ENCODE peak calls at places on chromosomes 2 and 18, in six cellular contexts. One of them, this sample, is unnamed.

GRCh38 chr18:78977627-78978271 is 1.9 kb upstream of the SALL3 start:
- DNase-seq in lung: no peak
- DNase-seq in cardiac muscle cell: no peak
- DNase-seq in esophagus squamous epithelium: no peak
- DNase-seq in cardiac fibroblast: peak
- DNase-seq in mucosa of descending colon: no peak
- DNase-seq in this sample: no peak

GRCh38 chr2:38692636-38693318 is 26.9 kb downstream of the GALM start:
- DNase-seq in lung: peak
- DNase-seq in mucosa of descending colon: no peak
- DNase-seq in esophagus squamous epithelium: no peak
- DNase-seq in cardiac muscle cell: no peak
- DNase-seq in cardiac fibroblast: no peak
- DNase-seq in this sample: peak

GRCh38 chr18:58495634-58496033 is 133.3 kb downstream of the ALPK2 start:
- DNase-seq in cardiac muscle cell: no peak
- DNase-seq in mucosa of descending colon: no peak
- DNase-seq in lung: no peak
- DNase-seq in esophagus squamous epithelium: no peak
- DNase-seq in cardiac fibroblast: no peak
- DNase-seq in this sample: no peak

GRCh38 chr18:45652703-45653490 is 37.6 kb downstream of the SLC14A2 start:
- DNase-seq in esophagus squamous epithelium: no peak
- DNase-seq in lung: no peak
- DNase-seq in mucosa of descending colon: no peak
- DNase-seq in cardiac muscle cell: no peak
- DNase-seq in cardiac fibroblast: peak
- DNase-seq in this sample: no peak

GRCh38 chr18:51053822-51054221 is 23.8 kb downstream of the SMAD4 start:
- DNase-seq in mucosa of descending colon: no peak
- DNase-seq in lung: no peak
- DNase-seq in cardiac muscle cell: no peak
- DNase-seq in cardiac fibroblast: no peak
- DNase-seq in esophagus squamous epithelium: no peak
- DNase-seq in this sample: no peak

GRCh38 chr2:28377201-28377816 is 15.3 kb upstream of the FOSL2 start:
- DNase-seq in esophagus squamous epithelium: no peak
- DNase-seq in lung: no peak
- DNase-seq in cardiac fibroblast: no peak
- DNase-seq in mucosa of descending colon: peak
- DNase-seq in cardiac muscle cell: no peak
- DNase-seq in this sample: no peak

GRCh38 chr2:211033765-211034164 is 477.4 kb downstream of the CPS1 start:
- DNase-seq in esophagus squamous epithelium: no peak
- DNase-seq in mucosa of descending colon: no peak
- DNase-seq in cardiac fibroblast: peak
- DNase-seq in cardiac muscle cell: peak
- DNase-seq in lung: no peak
- DNase-seq in this sample: no peak

GRCh38 chr2:46850742-46851141 is 64.9 kb downstream of the MCFD2 start:
- DNase-seq in cardiac fibroblast: peak
- DNase-seq in mucosa of descending colon: peak
- DNase-seq in cardiac muscle cell: peak
- DNase-seq in esophagus squamous epithelium: no peak
- DNase-seq in lung: no peak
- DNase-seq in this sample: no peak

GRCh38 chr2:151808258-151809072 is 19.8 kb downstream of the ARL5A start:
- DNase-seq in mucosa of descending colon: no peak
- DNase-seq in cardiac muscle cell: peak
- DNase-seq in cardiac fibroblast: peak
- DNase-seq in lung: no peak
- DNase-seq in esophagus squamous epithelium: no peak
- DNase-seq in this sample: no peak

GRCh38 chr2:133312335-133312734 is 255.9 kb downstream of the NCKAP5 start:
- DNase-seq in cardiac fibroblast: peak
- DNase-seq in lung: no peak
- DNase-seq in mucosa of descending colon: no peak
- DNase-seq in esophagus squamous epithelium: no peak
- DNase-seq in cardiac muscle cell: no peak
- DNase-seq in this sample: peak

GRCh38 chr2:60961457-60961856 is 56.1 kb upstream of the PEX13 start:
- DNase-seq in lung: no peak
- DNase-seq in cardiac muscle cell: peak
- DNase-seq in mucosa of descending colon: no peak
- DNase-seq in esophagus squamous epithelium: no peak
- DNase-seq in cardiac fibroblast: peak
- DNase-seq in this sample: no peak

GRCh38 chr2:127546797-127547196 is 11.3 kb downstream of the MYO7B start:
- DNase-seq in cardiac muscle cell: no peak
- DNase-seq in esophagus squamous epithelium: no peak
- DNase-seq in cardiac fibroblast: no peak
- DNase-seq in mucosa of descending colon: no peak
- DNase-seq in lung: no peak
- DNase-seq in this sample: no peak

GRCh38 chr2:102736174-102736606 is 25.6 kb upstream of the TMEM182 start:
- DNase-seq in lung: no peak
- DNase-seq in esophagus squamous epithelium: no peak
- DNase-seq in cardiac muscle cell: peak
- DNase-seq in mucosa of descending colon: peak
- DNase-seq in cardiac fibroblast: peak
- DNase-seq in this sample: no peak

GRCh38 chr2:16330012-16330411 is 335.6 kb downstream of the CYRIA start:
- DNase-seq in mucosa of descending colon: no peak
- DNase-seq in esophagus squamous epithelium: no peak
- DNase-seq in cardiac muscle cell: no peak
- DNase-seq in cardiac fibroblast: no peak
- DNase-seq in lung: no peak
- DNase-seq in this sample: no peak

GRCh38 chr2:157741819-157742484 is 113.3 kb upstream of the ACVR1C start:
- DNase-seq in lung: no peak
- DNase-seq in cardiac fibroblast: no peak
- DNase-seq in esophagus squamous epithelium: no peak
- DNase-seq in mucosa of descending colon: no peak
- DNase-seq in cardiac muscle cell: no peak
- DNase-seq in this sample: no peak

GRCh38 chr2:209383212-209383611 is 40.6 kb upstream of the MAP2 start:
- DNase-seq in cardiac fibroblast: peak
- DNase-seq in mucosa of descending colon: no peak
- DNase-seq in esophagus squamous epithelium: no peak
- DNase-seq in lung: no peak
- DNase-seq in cardiac muscle cell: peak
- DNase-seq in this sample: no peak

GRCh38 chr2:170369894-170370293 is 191.9 kb downstream of the MYO3B start:
- DNase-seq in lung: no peak
- DNase-seq in mucosa of descending colon: no peak
- DNase-seq in cardiac fibroblast: peak
- DNase-seq in esophagus squamous epithelium: no peak
- DNase-seq in cardiac muscle cell: peak
- DNase-seq in this sample: no peak

GRCh38 chr2:159982270-159982669 is 80.1 kb downstream of the PLA2R1 start:
- DNase-seq in cardiac fibroblast: peak
- DNase-seq in esophagus squamous epithelium: no peak
- DNase-seq in mucosa of descending colon: no peak
- DNase-seq in lung: no peak
- DNase-seq in cardiac muscle cell: peak
- DNase-seq in this sample: peak

GRCh38 chr18:2846241-2846637 is 567 bp upstream of the EMILIN2 start:
- DNase-seq in cardiac fibroblast: peak
- DNase-seq in cardiac muscle cell: peak
- DNase-seq in lung: no peak
- DNase-seq in mucosa of descending colon: peak
- DNase-seq in esophagus squamous epithelium: no peak
- DNase-seq in this sample: no peak

GRCh38 chr2:2579814-2580213 is 248.7 kb upstream of the MYT1L start:
- DNase-seq in mucosa of descending colon: no peak
- DNase-seq in cardiac fibroblast: no peak
- DNase-seq in cardiac muscle cell: no peak
- DNase-seq in esophagus squamous epithelium: no peak
- DNase-seq in lung: no peak
- DNase-seq in this sample: no peak

GRCh38 chr2:191691016-191691725 is 13.2 kb downstream of the NABP1 start:
- DNase-seq in esophagus squamous epithelium: no peak
- DNase-seq in lung: no peak
- DNase-seq in cardiac fibroblast: peak
- DNase-seq in cardiac muscle cell: peak
- DNase-seq in mucosa of descending colon: peak
- DNase-seq in this sample: no peak

DNA sequence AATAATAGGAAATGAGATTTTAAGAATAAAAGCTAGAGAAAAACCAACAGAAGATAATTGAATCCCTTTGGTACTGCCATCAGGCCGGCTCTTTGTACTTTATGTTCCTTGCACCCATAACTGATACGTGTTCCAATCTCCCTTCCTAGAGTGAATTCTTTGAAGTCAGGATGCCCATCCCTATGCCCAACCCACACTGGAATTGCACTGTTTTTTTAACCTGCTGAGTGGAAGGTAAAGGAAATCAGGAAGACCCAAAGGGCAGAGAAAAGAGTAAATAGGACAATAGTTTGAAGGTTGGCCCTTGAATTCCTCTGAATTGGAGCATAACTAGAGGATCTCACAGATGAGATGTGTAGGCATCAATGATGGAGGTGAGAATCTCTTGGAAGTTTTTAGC is 4.4 kb upstream of the ATG16L1 start:
- DNase-seq in lung: no peak
- DNase-seq in esophagus squamous epithelium: no peak
- DNase-seq in mucosa of descending colon: peak
- DNase-seq in cardiac fibroblast: no peak
- DNase-seq in cardiac muscle cell: no peak
- DNase-seq in this sample: no peak
- H3K4me3 ChIP-seq in lung: no peak
- H3K4me3 ChIP-seq in esophagus squamous epithelium: no peak
- H3K4me3 ChIP-seq in mucosa of descending colon: no peak
- H3K4me3 ChIP-seq in cardiac fibroblast: no peak
- H3K4me3 ChIP-seq in cardiac muscle cell: no peak
- H3K4me3 ChIP-seq in this sample: no peak

GRCh38 chr2:218270721-218271486 is 585 bp downstream of the PNKD start:
- DNase-seq in mucosa of descending colon: no peak
- DNase-seq in lung: no peak
- DNase-seq in cardiac muscle cell: no peak
- DNase-seq in cardiac fibroblast: no peak
- DNase-seq in esophagus squamous epithelium: no peak
- DNase-seq in this sample: no peak

GRCh38 chr2:218271487-218271797 is 1.1 kb downstream of the PNKD start:
- DNase-seq in cardiac fibroblast: no peak
- DNase-seq in esophagus squamous epithelium: no peak
- DNase-seq in cardiac muscle cell: no peak
- DNase-seq in lung: no peak
- DNase-seq in mucosa of descending colon: no peak
- DNase-seq in this sample: no peak

GRCh38 chr2:218272531-218273212 is 2.4 kb downstream of the PNKD start:
- DNase-seq in esophagus squamous epithelium: peak
- DNase-seq in cardiac fibroblast: peak
- DNase-seq in mucosa of descending colon: peak
- DNase-seq in cardiac muscle cell: peak
- DNase-seq in lung: peak
- DNase-seq in this sample: peak

GRCh38 chr2:218273908-218274249 is 3.6 kb downstream of the PNKD start:
- DNase-seq in cardiac fibroblast: no peak
- DNase-seq in mucosa of descending colon: peak
- DNase-seq in esophagus squamous epithelium: no peak
- DNase-seq in cardiac muscle cell: no peak
- DNase-seq in lung: no peak
- DNase-seq in this sample: no peak

DNA sequence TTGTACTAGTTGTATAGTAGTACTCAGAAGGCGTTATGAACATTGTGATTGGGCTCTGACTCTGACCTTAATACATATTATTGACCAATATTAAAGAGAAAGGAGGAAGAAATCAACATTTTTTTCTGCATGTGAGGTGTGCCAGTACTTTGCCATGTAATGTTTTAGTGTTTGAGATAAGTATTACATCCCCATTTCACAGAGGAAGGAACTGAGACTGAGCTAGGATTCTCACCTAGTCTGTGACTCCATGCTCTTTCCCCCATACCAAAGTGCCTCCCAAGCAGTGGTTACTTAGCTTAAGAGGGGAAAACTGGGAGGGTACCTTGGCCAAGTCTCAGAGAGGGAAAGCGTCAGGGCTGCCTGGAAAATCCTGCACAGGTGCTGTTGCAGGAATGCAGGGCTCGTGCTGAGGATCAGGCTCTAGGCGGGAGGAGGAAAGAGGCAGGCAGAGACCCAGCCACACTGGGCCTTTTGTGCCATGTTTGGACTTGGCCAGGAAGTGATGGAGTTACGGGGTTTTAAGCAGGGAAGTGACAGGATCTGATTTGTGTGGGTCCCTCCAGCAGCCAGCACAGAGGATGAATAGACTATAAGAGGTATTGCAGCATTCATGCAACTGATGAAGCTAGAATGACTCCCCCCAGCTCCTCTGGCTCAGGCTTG is 1.7 kb downstream of the PNKD start:
- DNase-seq in esophagus squamous epithelium: no peak
- DNase-seq in lung: no peak
- DNase-seq in cardiac fibroblast: no peak
- DNase-seq in mucosa of descending colon: no peak
- DNase-seq in cardiac muscle cell: no peak
- DNase-seq in this sample: no peak
- H3K4me3 ChIP-seq in esophagus squamous epithelium: peak
- H3K4me3 ChIP-seq in lung: no peak
- H3K4me3 ChIP-seq in cardiac fibroblast: no peak
- H3K4me3 ChIP-seq in mucosa of descending colon: no peak
- H3K4me3 ChIP-seq in cardiac muscle cell: peak
- H3K4me3 ChIP-seq in this sample: peak

DNA sequence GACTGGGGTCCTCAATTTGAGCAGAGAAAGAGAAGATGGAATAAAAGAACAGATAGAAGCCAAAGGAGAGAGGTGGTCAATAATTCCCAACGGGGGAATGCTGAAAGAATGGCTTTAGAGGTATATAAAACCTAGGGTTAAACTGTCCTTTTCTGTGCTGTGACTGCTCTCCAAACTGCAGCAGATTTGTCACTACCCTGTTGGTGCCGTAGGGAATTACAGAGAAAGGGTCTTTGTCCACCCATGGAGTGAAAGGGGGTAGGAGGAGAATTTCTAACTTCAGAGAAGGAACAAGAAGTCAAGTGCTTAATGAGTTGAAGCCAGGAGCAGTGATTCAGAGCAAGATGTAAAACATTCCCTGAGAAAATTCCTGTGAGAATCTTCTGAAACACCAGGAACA is 486.5 kb downstream of the NUP35 start:
- DNase-seq in cardiac muscle cell: no peak
- DNase-seq in lung: no peak
- DNase-seq in mucosa of descending colon: no peak
- DNase-seq in esophagus squamous epithelium: no peak
- DNase-seq in cardiac fibroblast: no peak
- DNase-seq in this sample: no peak
- H3K4me3 ChIP-seq in cardiac muscle cell: no peak
- H3K4me3 ChIP-seq in lung: no peak
- H3K4me3 ChIP-seq in mucosa of descending colon: no peak
- H3K4me3 ChIP-seq in esophagus squamous epithelium: no peak
- H3K4me3 ChIP-seq in cardiac fibroblast: no peak
- H3K4me3 ChIP-seq in this sample: no peak

DNA sequence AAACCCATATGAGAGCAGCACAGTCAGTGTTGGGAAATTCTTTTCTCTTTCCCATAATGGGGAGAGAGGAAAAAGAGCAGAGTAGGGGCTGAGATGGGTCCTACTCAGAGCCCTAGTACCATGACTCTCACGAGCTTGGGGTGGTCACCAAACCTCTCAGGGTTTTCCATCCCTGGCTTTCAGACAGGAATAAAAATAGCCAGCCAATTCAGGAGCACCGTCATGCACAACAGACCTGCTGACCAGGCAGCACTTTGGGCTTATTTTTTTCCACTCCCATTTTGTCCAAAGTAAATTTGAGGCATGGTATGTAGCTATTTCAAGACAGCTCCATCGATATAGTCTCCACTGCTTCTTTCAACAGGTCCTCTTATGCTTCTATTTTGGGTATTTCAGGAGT is 86.4 kb downstream of the TGFA start:
- DNase-seq in mucosa of descending colon: no peak
- DNase-seq in lung: no peak
- DNase-seq in cardiac muscle cell: no peak
- DNase-seq in esophagus squamous epithelium: no peak
- DNase-seq in cardiac fibroblast: no peak
- DNase-seq in this sample: no peak
- H3K4me3 ChIP-seq in mucosa of descending colon: no peak
- H3K4me3 ChIP-seq in lung: no peak
- H3K4me3 ChIP-seq in cardiac muscle cell: no peak
- H3K4me3 ChIP-seq in esophagus squamous epithelium: no peak
- H3K4me3 ChIP-seq in cardiac fibroblast: no peak
- H3K4me3 ChIP-seq in this sample: no peak